ENCODE peak calls at places on chromosome 5, in six cellular contexts. T, V, L, D, B and Q are unnamed samples.

GRCh38 chr5:14672508-14673394 is 8.2 kb downstream of the OTULIN start:
- DNase-seq in L (no peak), B (no peak), T (no peak), D (no peak), V (no peak), Q (no peak)

GRCh38 chr5:170681013-170681433 is 102.5 kb upstream of the GABRP start:
- DNase-seq in L (no peak), V (no peak), B (no peak), D (no peak), T (peak; percentile 22), Q (no peak)

GRCh38 chr5:169728-170094 is 21.6 kb upstream of the LRRC14B start:
- DNase-seq in L (no peak), V (no peak), D (no peak), B (no peak), T (no peak), Q (no peak)

GRCh38 chr5:160555836-160556660 is 134.4 kb downstream of the PTTG1 start:
- DNase-seq in V (no peak), B (no peak), L (no peak), T (no peak), D (no peak), Q (no peak)

GRCh38 chr5:56827043-56827442 is 11.7 kb downstream of the MAP3K1 start:
- DNase-seq in B (no peak), V (no peak), T (no peak), D (no peak), L (no peak), Q (no peak)

GRCh38 chr5:36596247-36596646 is 10.2 kb upstream of the SLC1A3 start:
- DNase-seq in B (no peak), D (no peak), L (no peak), T (no peak), V (no peak), Q (no peak)

GRCh38 chr5:137622850-137623249 is 113.0 kb downstream of the KLHL3 start:
- DNase-seq in V (no peak), B (no peak), D (no peak), T (peak; percentile 41), L (no peak), Q (no peak)

GRCh38 chr5:88438006-88438405 is 169.4 kb upstream of the TMEM161B start:
- DNase-seq in T (no peak), B (no peak), V (no peak), L (no peak), D (no peak), Q (no peak)

GRCh38 chr5:59746261-59746765 is 147.2 kb downstream of the PDE4D start:
- DNase-seq in L (no peak), B (no peak), V (peak; percentile 23), T (no peak), D (no peak), Q (no peak)

GRCh38 chr5:58149345-58149744 is 310.5 kb downstream of the PLK2 start:
- DNase-seq in D (no peak), L (no peak), T (no peak), V (no peak), B (no peak), Q (no peak)

GRCh38 chr5:37615184-37615583 is 224.7 kb downstream of the GDNF start:
- DNase-seq in V (peak; percentile 55), D (no peak), L (no peak), B (no peak), T (no peak), Q (no peak)